ENCODE peak calls at places on chromosome 15, in six cellular contexts. V, G, H, W, X and E are unnamed samples.

GRCh38 chr15:81224232-81224631 is 27.6 kb downstream of the IL16 start:
- DNase-seq in V (no peak), G (no peak), H (no peak), W (no peak), X (peak), E (no peak)

GRCh38 chr15:92687183-92687582 is 31.6 kb upstream of the FAM174B start:
- DNase-seq in V (peak), G (peak), H (no peak), W (no peak), X (no peak), E (no peak)

GRCh38 chr15:32687556-32687955 is 30.2 kb upstream of the GREM1 start:
- DNase-seq in V (peak), G (peak), H (no peak), W (no peak), X (no peak), E (no peak)

GRCh38 chr15:68994149-68994548 is 20.3 kb upstream of the NOX5 start:
- DNase-seq in V (peak), G (no peak), H (no peak), W (no peak), X (no peak), E (no peak)

GRCh38 chr15:41790756-41791546 is 16.7 kb downstream of the MAPKBP1 start:
- DNase-seq in V (peak), G (peak), H (no peak), W (no peak), X (no peak), E (no peak)

GRCh38 chr15:52783191-52783829 is 6.8 kb downstream of the ONECUT1 start:
- DNase-seq in V (no peak), G (no peak), H (no peak), W (no peak), X (no peak), E (peak)

GRCh38 chr15:41949400-41950126 is 22.8 kb downstream of the EHD4 start:
- DNase-seq in V (no peak), G (no peak), H (no peak), W (no peak), X (no peak), E (no peak)

GRCh38 chr15:31200735-31201151 is 99.2 kb upstream of the TRPM1 start:
- DNase-seq in V (peak), G (no peak), H (peak), W (peak), X (peak), E (peak)

GRCh38 chr15:43266834-43267233 is at the start of gene TGM5:
- DNase-seq in V (no peak), G (peak), H (peak), W (no peak), X (no peak), E (peak)

GRCh38 chr15:38528279-38528678 is 36.3 kb downstream of the RASGRP1 start:
- DNase-seq in V (peak), G (no peak), H (no peak), W (no peak), X (no peak), E (no peak)

GRCh38 chr15:66701422-66702034 is 508 bp upstream of the SMAD6 start:
- DNase-seq in V (no peak), G (peak), H (peak), W (peak), X (no peak), E (peak)

GRCh38 chr15:70437882-70438331 is 325.5 kb downstream of the UACA start:
- DNase-seq in V (peak), G (no peak), H (no peak), W (no peak), X (no peak), E (no peak)

GRCh38 chr15:28006116-28006911 is 92.8 kb downstream of the OCA2 start:
- DNase-seq in V (no peak), G (no peak), H (no peak), W (no peak), X (no peak), E (no peak)

GRCh38 chr15:59165726-59166125 is 40.9 kb upstream of the LDHAL6B start:
- DNase-seq in V (no peak), G (no peak), H (no peak), W (no peak), X (no peak), E (no peak)

GRCh38 chr15:100111103-100112060 is 230.4 kb downstream of the ADAMTS17 start:
- DNase-seq in V (peak), G (peak), H (peak), W (no peak), X (no peak), E (peak)

GRCh38 chr15:69976366-69976994 is 121.2 kb downstream of the TLE3 start:
- DNase-seq in V (peak), G (peak), H (peak), W (no peak), X (no peak), E (peak)

GRCh38 chr15:90407871-90408317 is 19.9 kb downstream of the IQGAP1 start:
- DNase-seq in V (no peak), G (peak), H (no peak), W (no peak), X (no peak), E (no peak)

GRCh38 chr15:89825264-89825940 is 10.8 kb upstream of the ANPEP start:
- DNase-seq in V (no peak), G (no peak), H (no peak), W (no peak), X (no peak), E (no peak)

GRCh38 chr15:88909956-88910831 is 3.0 kb downstream of the MFGE8 start:
- DNase-seq in V (no peak), G (peak), H (no peak), W (no peak), X (no peak), E (no peak)

GRCh38 chr15:52765779-52766178 is 24.4 kb downstream of the ONECUT1 start:
- DNase-seq in V (peak), G (no peak), H (no peak), W (no peak), X (no peak), E (no peak)

GRCh38 chr15:52912172-52912571 is 122.0 kb upstream of the ONECUT1 start:
- DNase-seq in V (no peak), G (peak), H (no peak), W (no peak), X (no peak), E (no peak)

GRCh38 chr15:33941279-33942063 is 26.8 kb upstream of the CHRM5 start:
- DNase-seq in V (no peak), G (no peak), H (no peak), W (no peak), X (no peak), E (no peak)

GRCh38 chr15:46280753-46281521 is 646.1 kb downstream of the SQOR start:
- DNase-seq in V (peak), G (peak), H (no peak), W (peak), X (no peak), E (no peak)

GRCh38 chr15:63560741-63561448 is 36.3 kb upstream of the FBXL22 start:
- DNase-seq in V (no peak), G (no peak), H (no peak), W (no peak), X (no peak), E (no peak)

GRCh38 chr15:64699767-64700388 is 75.5 kb downstream of the RBPMS2 start:
- DNase-seq in V (peak), G (no peak), H (no peak), W (no peak), X (no peak), E (no peak)